ENCODE peak calls at places on chromosomes 2 and 18, in six cellular contexts. I is activated naive CD8-positive, alpha-beta T cell treated with anti-CD3 and anti-CD28 coated beads for 36 hours; G is HT1080; B is foreskin fibroblast; P is GM10248; J is epithelial cell of esophagus. T is an unnamed sample.

GRCh38 chr2:26344581-26345283 is 1.2 kb upstream of the SELENOI start:
- DNase-seq in I (peak), G (peak), P (no peak), B (peak), J (peak), T (peak)

GRCh38 chr2:43676322-43677050 is at the start of gene C1GALT1C1L:
- DNase-seq in B (peak), J (peak), G (peak), I (peak), P (no peak), T (no peak)

GRCh38 chr18:47750889-47751423 is 179.5 kb downstream of the SMAD2 start:
- DNase-seq in I (no peak), P (no peak), B (peak), J (no peak), G (no peak), T (no peak)

GRCh38 chr2:109615637-109616144 is 1.5 kb downstream of the SOWAHC start:
- DNase-seq in B (no peak), G (no peak), P (no peak), I (no peak), J (peak), T (peak)

GRCh38 chr2:65049010-65049639 is 7.1 kb upstream of the CEP68 start:
- DNase-seq in J (no peak), I (no peak), G (no peak), P (no peak), B (no peak), T (peak)

GRCh38 chr2:2057125-2057721 is 273.9 kb downstream of the MYT1L start:
- DNase-seq in J (peak), P (no peak), I (peak), G (peak), B (no peak), T (peak)

GRCh38 chr2:126655500-126656310 is at the start of gene GYPC:
- DNase-seq in I (peak), B (peak), P (peak), J (no peak), G (no peak), T (no peak)

GRCh38 chr2:1814061-1814460 is 69.7 kb upstream of the PXDN start:
- DNase-seq in G (no peak), P (no peak), J (no peak), B (no peak), I (no peak), T (no peak)

T was measured in RKO.